ENCODE peak calls at places on chromosomes 16 and 17, in seven cellular contexts. H, I, E, D, C, Y and X are unnamed samples.

GRCh38 chr16:46996391-46996790 is 22.9 kb upstream of the DNAJA2 start:
- DNase-seq in H (no peak), I (no peak), E (no peak), D (peak), C (no peak), Y (no peak), X (no peak)

GRCh38 chr16:52283581-52284375 is 263.2 kb downstream of the TOX3 start:
- DNase-seq in H (no peak), I (no peak), E (no peak), D (no peak), C (no peak), Y (no peak), X (no peak)

GRCh38 chr17:80978499-80979497 is 12.8 kb upstream of the CHMP6 start:
- DNase-seq in H (no peak), I (no peak), E (no peak), D (no peak), C (no peak), Y (no peak), X (peak)

GRCh38 chr17:33725675-33726271 is 432.7 kb upstream of the ASIC2 start:
- DNase-seq in H (peak), I (no peak), E (no peak), D (peak), C (peak), Y (peak), X (peak)

GRCh38 chr16:29154676-29155121 is 169.8 kb downstream of the LAT start:
- DNase-seq in H (no peak), I (no peak), E (no peak), D (no peak), C (no peak), Y (no peak), X (no peak)

GRCh38 chr16:1815461-1815860 is 11.2 kb downstream of the HAGH start:
- DNase-seq in H (no peak), I (no peak), E (no peak), D (no peak), C (no peak), Y (no peak), X (no peak)

GRCh38 chr16:73703891-73704290 is 592.7 kb upstream of the PSMD7 start:
- DNase-seq in H (no peak), I (no peak), E (no peak), D (no peak), C (no peak), Y (no peak), X (no peak)

GRCh38 chr16:74724820-74725549 is 24.3 kb upstream of the MLKL start:
- DNase-seq in H (no peak), I (no peak), E (no peak), D (no peak), C (no peak), Y (no peak), X (no peak)

GRCh38 chr17:72466606-72467005 is 345.8 kb downstream of the SOX9 start:
- DNase-seq in H (peak), I (no peak), E (no peak), D (no peak), C (no peak), Y (no peak), X (no peak)

GRCh38 chr16:71537643-71538042 is 11.4 kb downstream of the CHST4 start:
- DNase-seq in H (peak), I (no peak), E (peak), D (peak), C (no peak), Y (no peak), X (peak)

GRCh38 chr17:75751676-75752404 is 13.2 kb downstream of the GALK1 start:
- DNase-seq in H (no peak), I (no peak), E (no peak), D (no peak), C (no peak), Y (no peak), X (no peak)

GRCh38 chr16:73268311-73268997 is 220.5 kb upstream of the ZFHX3 start:
- DNase-seq in H (no peak), I (no peak), E (peak), D (no peak), C (no peak), Y (no peak), X (peak)

GRCh38 chr17:81727324-81728031 is 15.4 kb downstream of the SLC25A10 start:
- DNase-seq in H (peak), I (no peak), E (peak), D (no peak), C (no peak), Y (peak), X (peak)

GRCh38 chr17:74605361-74605760 is 13.3 kb upstream of the CD300LD start:
- DNase-seq in H (peak), I (no peak), E (no peak), D (no peak), C (peak), Y (no peak), X (no peak)

GRCh38 chr16:77057161-77057736 is 133.7 kb upstream of the MON1B start:
- DNase-seq in H (no peak), I (no peak), E (no peak), D (no peak), C (no peak), Y (no peak), X (no peak)

GRCh38 chr16:79267781-79268180 is 332.8 kb downstream of the MAF start:
- DNase-seq in H (no peak), I (no peak), E (no peak), D (no peak), C (no peak), Y (no peak), X (no peak)

GRCh38 chr17:40558651-40559015 is 6.6 kb downstream of the CCR7 start:
- DNase-seq in H (no peak), I (no peak), E (no peak), D (no peak), C (no peak), Y (no peak), X (no peak)

GRCh38 chr16:138049-138417 is 440 bp downstream of the NPRL3 start:
- DNase-seq in H (no peak), I (peak), E (no peak), D (peak), C (peak), Y (no peak), X (peak)

GRCh38 chr16:57377080-57377841 is 5.0 kb downstream of the CX3CL1 start:
- DNase-seq in H (peak), I (no peak), E (no peak), D (peak), C (no peak), Y (no peak), X (no peak)

GRCh38 chr16:83420206-83420760 is 387.5 kb upstream of the HSBP1 start:
- DNase-seq in H (peak), I (no peak), E (no peak), D (no peak), C (no peak), Y (no peak), X (no peak)

GRCh38 chr17:282000-282911 is 70.4 kb downstream of the RPH3AL start:
- DNase-seq in H (no peak), I (no peak), E (no peak), D (no peak), C (no peak), Y (no peak), X (no peak)

GRCh38 chr16:27441276-27441675 is 39.3 kb downstream of the IL21R start:
- DNase-seq in H (no peak), I (no peak), E (no peak), D (no peak), C (no peak), Y (no peak), X (no peak)

GRCh38 chr17:68697850-68698313 is 96.7 kb upstream of the FAM20A start:
- DNase-seq in H (no peak), I (no peak), E (no peak), D (no peak), C (no peak), Y (no peak), X (no peak)

GRCh38 chr17:36942631-36943125 is 5.4 kb downstream of the LHX1 start:
- DNase-seq in H (no peak), I (no peak), E (no peak), D (no peak), C (no peak), Y (no peak), X (no peak)